ENCODE peak calls at places on chromosomes 7 and 10, in six cellular contexts. One of them, this sample, is unnamed. For H3K36me3, the result is how much of the 10 kb centered on the place peaks cover.

GRCh38 chr10:97539523-97540200 is 32.9 kb upstream of the ANKRD2 start:
- DNase-seq in ovary: peak
- DNase-seq in heart right ventricle: peak
- DNase-seq in fibroblast of lung: peak
- DNase-seq in left ventricle myocardium inferior: no peak
- DNase-seq in cardiac muscle cell: peak
- DNase-seq in this sample: no peak

GRCh38 chr10:1706711-1707110 is 30.6 kb downstream of the ADARB2 start:
- DNase-seq in ovary: no peak
- DNase-seq in fibroblast of lung: no peak
- DNase-seq in heart right ventricle: no peak
- DNase-seq in left ventricle myocardium inferior: no peak
- DNase-seq in cardiac muscle cell: no peak
- DNase-seq in this sample: no peak

GRCh38 chr10:93062499-93063216 is 2.1 kb downstream of the CYP26C1 start:
- DNase-seq in cardiac muscle cell: peak
- DNase-seq in ovary: no peak
- DNase-seq in left ventricle myocardium inferior: no peak
- DNase-seq in fibroblast of lung: no peak
- DNase-seq in heart right ventricle: peak
- DNase-seq in this sample: no peak

GRCh38 chr7:94400022-94400421 is 5.3 kb downstream of the COL1A2 start:
- DNase-seq in heart right ventricle: no peak
- DNase-seq in left ventricle myocardium inferior: no peak
- DNase-seq in cardiac muscle cell: peak
- DNase-seq in fibroblast of lung: no peak
- DNase-seq in ovary: no peak
- DNase-seq in this sample: no peak

GRCh38 chr7:130369110-130369711 is 11.1 kb upstream of the CPA1 start:
- DNase-seq in cardiac muscle cell: peak
- DNase-seq in heart right ventricle: no peak
- DNase-seq in fibroblast of lung: peak
- DNase-seq in ovary: peak
- DNase-seq in left ventricle myocardium inferior: no peak
- DNase-seq in this sample: no peak

GRCh38 chr10:75189266-75190096 is 21.1 kb upstream of the VDAC2 start:
- DNase-seq in ovary: no peak
- DNase-seq in left ventricle myocardium inferior: no peak
- DNase-seq in heart right ventricle: no peak
- DNase-seq in cardiac muscle cell: no peak
- DNase-seq in fibroblast of lung: no peak
- DNase-seq in this sample: no peak

GRCh38 chr10:1241973-1242935 is 186.1 kb downstream of the WDR37 start:
- DNase-seq in cardiac muscle cell: no peak
- DNase-seq in left ventricle myocardium inferior: no peak
- DNase-seq in heart right ventricle: no peak
- DNase-seq in fibroblast of lung: no peak
- DNase-seq in ovary: no peak
- DNase-seq in this sample: no peak

GRCh38 chr7:102469351-102469971 is 4.7 kb downstream of the LRWD1 start:
- DNase-seq in ovary: peak
- DNase-seq in heart right ventricle: no peak
- DNase-seq in fibroblast of lung: no peak
- DNase-seq in cardiac muscle cell: no peak
- DNase-seq in left ventricle myocardium inferior: no peak
- DNase-seq in this sample: no peak

GRCh38 chr7:151518105-151518780 is 1.5 kb downstream of the RHEB start:
- DNase-seq in heart right ventricle: peak
- DNase-seq in fibroblast of lung: peak
- DNase-seq in ovary: peak
- DNase-seq in cardiac muscle cell: peak
- DNase-seq in left ventricle myocardium inferior: peak
- DNase-seq in this sample: peak

DNA sequence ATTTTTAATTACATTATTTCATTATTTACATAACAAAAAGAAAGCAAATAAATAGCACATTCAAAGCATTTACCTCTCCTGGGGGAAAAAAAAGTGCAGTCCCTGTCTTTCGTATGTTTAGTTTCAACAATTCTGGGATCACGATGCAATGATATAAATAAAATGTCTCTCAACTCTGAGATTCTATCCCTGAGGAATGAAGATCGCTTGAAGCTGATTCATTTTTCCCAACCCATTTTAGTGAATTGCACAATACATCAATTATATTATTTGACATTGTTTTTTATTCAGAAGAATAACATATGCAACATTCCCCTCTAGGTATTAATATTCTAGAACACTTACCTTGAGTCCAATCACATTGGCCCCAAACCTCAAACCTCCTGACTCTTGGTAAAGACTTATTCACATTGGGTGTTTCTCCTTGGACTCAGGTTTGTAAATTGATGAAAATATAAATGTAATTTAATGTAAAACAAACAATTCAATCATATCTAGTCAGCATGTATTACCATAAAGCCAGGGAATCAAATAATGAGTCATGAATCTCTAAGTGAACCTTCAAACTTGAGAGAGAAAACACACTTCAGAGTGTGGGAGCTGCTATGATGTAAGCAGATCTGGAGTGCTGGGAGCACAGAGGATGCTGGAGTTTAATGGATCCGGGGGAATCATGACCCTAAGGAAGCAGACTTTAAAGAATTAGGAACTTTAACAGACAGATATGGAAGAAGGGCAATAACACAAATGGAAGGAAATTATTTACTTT is 5.3 kb upstream of the SCIN start:
- DNase-seq in cardiac muscle cell: no peak
- DNase-seq in heart right ventricle: no peak
- DNase-seq in left ventricle myocardium inferior: no peak
- DNase-seq in ovary: no peak
- DNase-seq in fibroblast of lung: peak
- DNase-seq in this sample: no peak
- H3K36me3 ChIP-seq in cardiac muscle cell: under half
- H3K36me3 ChIP-seq in heart right ventricle: under half
- H3K36me3 ChIP-seq in left ventricle myocardium inferior: under half
- H3K36me3 ChIP-seq in ovary: under half
- H3K36me3 ChIP-seq in fibroblast of lung: under half
- H3K36me3 ChIP-seq in this sample: under half

GRCh38 chr7:99030951-99031350 is 113.0 kb downstream of the SMURF1 start:
- DNase-seq in left ventricle myocardium inferior: no peak
- DNase-seq in cardiac muscle cell: no peak
- DNase-seq in ovary: peak
- DNase-seq in heart right ventricle: no peak
- DNase-seq in fibroblast of lung: no peak
- DNase-seq in this sample: no peak
- H3K36me3 ChIP-seq in left ventricle myocardium inferior: half or more
- H3K36me3 ChIP-seq in cardiac muscle cell: half or more
- H3K36me3 ChIP-seq in ovary: under half
- H3K36me3 ChIP-seq in heart right ventricle: half or more
- H3K36me3 ChIP-seq in fibroblast of lung: under half
- H3K36me3 ChIP-seq in this sample: under half

DNA sequence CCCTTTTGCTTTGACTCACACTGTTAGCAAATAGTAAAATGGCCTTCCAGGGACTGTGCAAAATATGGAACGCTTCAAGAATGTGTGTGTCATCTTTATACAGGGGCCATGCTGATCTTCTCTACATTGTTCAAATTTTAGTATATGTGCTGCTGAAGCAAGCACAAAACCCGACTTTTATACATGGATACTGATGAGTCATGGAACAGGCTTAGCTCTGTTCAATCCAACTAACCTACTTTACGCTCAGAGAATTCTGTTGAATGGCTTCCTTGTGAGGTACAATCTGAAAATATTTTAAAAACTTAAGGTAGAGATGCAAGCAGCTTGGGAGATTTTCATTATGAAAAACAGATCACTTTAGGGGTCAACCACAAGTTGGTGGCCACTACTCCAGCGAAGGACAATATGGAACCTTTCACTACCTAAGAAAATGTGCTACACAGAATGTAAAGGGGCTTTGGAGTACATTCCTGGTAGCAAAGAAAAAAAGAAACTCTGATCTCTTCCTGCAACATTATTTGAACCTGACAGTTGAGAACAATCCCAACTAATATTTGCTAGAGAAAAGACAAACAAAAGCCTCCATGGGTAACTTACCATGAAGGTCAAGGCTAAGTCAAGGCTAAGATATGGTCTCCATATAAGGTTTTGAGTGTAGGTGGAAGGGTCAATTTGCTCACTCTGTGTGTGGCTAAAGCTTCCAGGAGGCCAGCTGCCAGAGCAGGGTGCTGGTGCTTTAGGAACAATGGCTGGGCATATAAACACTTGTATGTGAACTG is 11.8 kb downstream of the ANKRD26 start:
- DNase-seq in fibroblast of lung: no peak
- DNase-seq in ovary: no peak
- DNase-seq in cardiac muscle cell: no peak
- DNase-seq in left ventricle myocardium inferior: no peak
- DNase-seq in heart right ventricle: no peak
- DNase-seq in this sample: no peak
- H3K36me3 ChIP-seq in fibroblast of lung: under half
- H3K36me3 ChIP-seq in ovary: under half
- H3K36me3 ChIP-seq in cardiac muscle cell: under half
- H3K36me3 ChIP-seq in left ventricle myocardium inferior: half or more
- H3K36me3 ChIP-seq in heart right ventricle: half or more
- H3K36me3 ChIP-seq in this sample: under half

GRCh38 chr7:74223711-74224510 is 14.1 kb downstream of the LAT2 start:
- DNase-seq in heart right ventricle: no peak
- DNase-seq in ovary: peak
- DNase-seq in fibroblast of lung: no peak
- DNase-seq in cardiac muscle cell: no peak
- DNase-seq in left ventricle myocardium inferior: no peak
- DNase-seq in this sample: no peak
- H3K36me3 ChIP-seq in heart right ventricle: under half
- H3K36me3 ChIP-seq in ovary: under half
- H3K36me3 ChIP-seq in fibroblast of lung: under half
- H3K36me3 ChIP-seq in cardiac muscle cell: under half
- H3K36me3 ChIP-seq in left ventricle myocardium inferior: under half
- H3K36me3 ChIP-seq in this sample: under half

GRCh38 chr7:144024213-144024612 is 24.1 kb downstream of the OR6B1 start:
- DNase-seq in cardiac muscle cell: no peak
- DNase-seq in ovary: no peak
- DNase-seq in fibroblast of lung: no peak
- DNase-seq in heart right ventricle: no peak
- DNase-seq in left ventricle myocardium inferior: no peak
- DNase-seq in this sample: no peak
- H3K36me3 ChIP-seq in cardiac muscle cell: under half
- H3K36me3 ChIP-seq in ovary: under half
- H3K36me3 ChIP-seq in fibroblast of lung: under half
- H3K36me3 ChIP-seq in heart right ventricle: under half
- H3K36me3 ChIP-seq in left ventricle myocardium inferior: under half
- H3K36me3 ChIP-seq in this sample: under half

GRCh38 chr10:133298466-133298865 is 10.2 kb downstream of the TUBGCP2 start:
- DNase-seq in ovary: no peak
- DNase-seq in left ventricle myocardium inferior: no peak
- DNase-seq in heart right ventricle: no peak
- DNase-seq in cardiac muscle cell: no peak
- DNase-seq in fibroblast of lung: no peak
- DNase-seq in this sample: no peak

GRCh38 chr10:133302230-133302629 is 6.4 kb downstream of the TUBGCP2 start:
- DNase-seq in cardiac muscle cell: no peak
- DNase-seq in ovary: no peak
- DNase-seq in heart right ventricle: no peak
- DNase-seq in left ventricle myocardium inferior: no peak
- DNase-seq in fibroblast of lung: no peak
- DNase-seq in this sample: no peak

GRCh38 chr10:133299224-133299623 is 9.4 kb downstream of the TUBGCP2 start:
- DNase-seq in fibroblast of lung: no peak
- DNase-seq in ovary: no peak
- DNase-seq in cardiac muscle cell: no peak
- DNase-seq in left ventricle myocardium inferior: no peak
- DNase-seq in heart right ventricle: no peak
- DNase-seq in this sample: peak

GRCh38 chr10:133297504-133297903 is 11.2 kb downstream of the TUBGCP2 start:
- DNase-seq in fibroblast of lung: no peak
- DNase-seq in ovary: no peak
- DNase-seq in heart right ventricle: no peak
- DNase-seq in cardiac muscle cell: no peak
- DNase-seq in left ventricle myocardium inferior: no peak
- DNase-seq in this sample: no peak

GRCh38 chr10:133299738-133300137 is 8.9 kb downstream of the TUBGCP2 start:
- DNase-seq in heart right ventricle: no peak
- DNase-seq in left ventricle myocardium inferior: no peak
- DNase-seq in cardiac muscle cell: no peak
- DNase-seq in fibroblast of lung: no peak
- DNase-seq in ovary: no peak
- DNase-seq in this sample: no peak
- H3K36me3 ChIP-seq in heart right ventricle: half or more
- H3K36me3 ChIP-seq in left ventricle myocardium inferior: half or more
- H3K36me3 ChIP-seq in cardiac muscle cell: under half
- H3K36me3 ChIP-seq in fibroblast of lung: under half
- H3K36me3 ChIP-seq in ovary: under half
- H3K36me3 ChIP-seq in this sample: under half

DNA sequence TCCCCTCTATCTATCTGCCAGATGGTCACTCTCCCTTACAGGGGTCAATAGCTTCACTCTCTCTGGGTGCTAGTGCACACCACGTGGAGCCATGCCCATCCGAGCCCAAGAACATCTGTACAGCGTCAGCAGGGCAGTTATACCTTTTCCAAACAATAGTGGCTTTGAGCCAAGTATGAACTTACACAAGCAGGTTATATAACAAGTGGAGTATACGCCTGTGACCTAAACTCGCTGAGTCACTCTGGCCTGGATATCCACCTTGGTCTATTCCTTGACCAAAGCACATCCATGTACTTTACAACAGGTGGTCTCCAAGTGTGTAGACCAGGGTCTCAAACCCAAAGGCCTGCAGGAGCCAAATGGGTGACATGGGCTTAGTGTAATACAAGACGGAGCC is 20.3 kb downstream of the PLAC9 start:
- DNase-seq in left ventricle myocardium inferior: no peak
- DNase-seq in ovary: no peak
- DNase-seq in heart right ventricle: no peak
- DNase-seq in fibroblast of lung: no peak
- DNase-seq in cardiac muscle cell: no peak
- DNase-seq in this sample: no peak
- H3K36me3 ChIP-seq in left ventricle myocardium inferior: half or more
- H3K36me3 ChIP-seq in ovary: under half
- H3K36me3 ChIP-seq in heart right ventricle: half or more
- H3K36me3 ChIP-seq in fibroblast of lung: half or more
- H3K36me3 ChIP-seq in cardiac muscle cell: under half
- H3K36me3 ChIP-seq in this sample: half or more

GRCh38 chr7:44574286-44574872 is 671 bp upstream of the DDX56 start:
- DNase-seq in fibroblast of lung: no peak
- DNase-seq in heart right ventricle: no peak
- DNase-seq in ovary: no peak
- DNase-seq in cardiac muscle cell: no peak
- DNase-seq in left ventricle myocardium inferior: no peak
- DNase-seq in this sample: no peak
- H3K36me3 ChIP-seq in fibroblast of lung: under half
- H3K36me3 ChIP-seq in heart right ventricle: half or more
- H3K36me3 ChIP-seq in ovary: under half
- H3K36me3 ChIP-seq in cardiac muscle cell: half or more
- H3K36me3 ChIP-seq in left ventricle myocardium inferior: half or more
- H3K36me3 ChIP-seq in this sample: under half